ENCODE peak calls at places on chromosomes 7 and 10, in ten cellular contexts. X, B, Y, E, M, W, T, C, Z and U are unnamed samples.

GRCh38 chr10:13100349-13101294 is 659 bp downstream of the OPTN start:
- DNase-seq in Z (peak), M (no peak), C (no peak), B (no peak), W (peak), Y (peak), E (peak), T (peak), X (peak), U (no peak)

GRCh38 chr7:6272481-6273323 is at the start of gene CYTH3:
- DNase-seq in Y (peak), C (peak), W (peak), X (peak), T (peak), Z (peak), B (peak), M (peak), E (peak), U (peak)

GRCh38 chr7:16921644-16922257 is 40.0 kb upstream of the AGR3 start:
- DNase-seq in Y (no peak), B (no peak), T (no peak), X (peak), C (no peak), M (no peak), W (no peak), Z (no peak), E (peak), U (no peak)

GRCh38 chr7:123824754-123825067 is 20.3 kb upstream of the HYAL4 start:
- DNase-seq in B (no peak), Z (no peak), C (no peak), E (no peak), T (no peak), X (no peak), Y (no peak), M (no peak), W (no peak), U (no peak)

GRCh38 chr7:149733554-149734513 is 39.6 kb downstream of the ZNF467 start:
- DNase-seq in Z (no peak), Y (no peak), T (no peak), E (no peak), C (no peak), B (no peak), M (no peak), X (no peak), W (no peak), U (peak)

GRCh38 chr10:78811174-78811573 is 257.6 kb upstream of the ZMIZ1 start:
- DNase-seq in C (no peak), T (no peak), X (peak), Y (no peak), E (no peak), W (peak), B (no peak), M (no peak), Z (no peak), U (no peak)

GRCh38 chr7:138429577-138430250 is 30.3 kb upstream of the TRIM24 start:
- DNase-seq in M (no peak), Y (no peak), C (no peak), X (peak), E (no peak), B (no peak), W (no peak), T (no peak), Z (no peak), U (no peak)

GRCh38 chr7:44955733-44956132 is 23.1 kb downstream of the MYO1G start:
- DNase-seq in W (no peak), E (no peak), T (peak), X (no peak), Z (no peak), M (no peak), Y (no peak), B (no peak), C (no peak), U (no peak)